ENCODE peak calls at places on chromosomes 16 and 17, in four cellular contexts. U is brain microvascular endothelial cell, I is PC-9, N is colonic mucosa. Z is an unnamed sample.

GRCh38 chr17:683499-684254 is 31.0 kb downstream of the VPS53 start:
- DNase-seq in U (peak), I (no peak), N (no peak), Z (no peak)

GRCh38 chr17:13544292-13544691 is 57.4 kb downstream of the HS3ST3A1 start:
- DNase-seq in U (peak), N (no peak), I (no peak), Z (peak)

GRCh38 chr17:76267051-76267576 is 2.0 kb downstream of the UBALD2 start:
- DNase-seq in N (no peak), U (no peak), I (no peak), Z (no peak)

GRCh38 chr17:7824021-7824924 is 9.7 kb upstream of the KDM6B start:
- DNase-seq in N (no peak), U (no peak), I (no peak), Z (no peak)

GRCh38 chr17:48522031-48522593 is 8.7 kb downstream of the HOXB1 start:
- DNase-seq in U (no peak), N (no peak), I (peak), Z (peak)

GRCh38 chr16:2054543-2055245 is 6.9 kb downstream of the TSC2 start:
- DNase-seq in U (no peak), N (peak), I (no peak), Z (no peak)

GRCh38 chr17:2690165-2691068 is 21.1 kb downstream of the CLUH start:
- DNase-seq in U (no peak), I (no peak), N (peak), Z (no peak)

GRCh38 chr17:5526821-5527598 is 40.6 kb downstream of the MIS12 start:
- DNase-seq in N (peak), U (peak), I (peak), Z (no peak)

GRCh38 chr16:75072239-75072947 is 44.2 kb downstream of the LDHD start:
- DNase-seq in N (no peak), U (no peak), I (no peak), Z (no peak)

GRCh38 chr17:19705771-19706770 is 10.3 kb downstream of the SLC47A2 start:
- DNase-seq in U (no peak), N (no peak), I (no peak), Z (no peak)

GRCh38 chr16:1696863-1697262 is 9.1 kb upstream of the MAPK8IP3 start:
- DNase-seq in U (no peak), I (no peak), N (no peak), Z (no peak)

GRCh38 chr16:69839798-69840409 is 77.8 kb downstream of the WWP2 start:
- DNase-seq in U (no peak), N (peak), I (no peak), Z (no peak)

GRCh38 chr17:1484586-1485310 is 7.7 kb downstream of the MYO1C start:
- DNase-seq in I (peak), U (no peak), N (peak), Z (peak)

GRCh38 chr16:85306071-85306792 is 194.0 kb upstream of the CIBAR2 start:
- DNase-seq in U (peak), N (peak), I (peak), Z (no peak)

GRCh38 chr16:66150691-66151090 is 215.8 kb upstream of the CDH5 start:
- DNase-seq in I (no peak), U (no peak), N (no peak), Z (no peak)

GRCh38 chr16:85750021-85750826 is 672 bp downstream of the C16orf74 start:
- DNase-seq in N (peak), U (no peak), I (peak), Z (no peak)

GRCh38 chr16:84950906-84951305 is 60.4 kb downstream of the ZDHHC7 start:
- DNase-seq in I (no peak), U (no peak), N (no peak), Z (no peak)

GRCh38 chr17:8997994-8998628 is 23.2 kb upstream of the NTN1 start:
- DNase-seq in I (peak), U (peak), N (peak), Z (peak)

GRCh38 chr16:27644165-27644564 is 94.2 kb downstream of the KATNIP start:
- DNase-seq in U (no peak), N (no peak), I (no peak), Z (no peak)

GRCh38 chr17:8739104-8739503 is 5.5 kb downstream of the CCDC42 start:
- DNase-seq in U (no peak), N (no peak), I (no peak), Z (peak)

GRCh38 chr17:18851206-18851605 is 6.7 kb upstream of the PRPSAP2 start:
- DNase-seq in N (no peak), U (no peak), I (peak), Z (no peak)

GRCh38 chr16:60648260-60648659 is 1388.0 kb downstream of the CDH8 start:
- DNase-seq in U (no peak), I (no peak), N (no peak), Z (no peak)

GRCh38 chr16:74601131-74601871 is 5.6 kb downstream of the GLG1 start:
- DNase-seq in N (peak), I (no peak), U (no peak), Z (no peak)

GRCh38 chr16:52547001-52547833 is at the start of gene TOX3:
- DNase-seq in I (no peak), N (peak), U (no peak), Z (peak)

DNA sequence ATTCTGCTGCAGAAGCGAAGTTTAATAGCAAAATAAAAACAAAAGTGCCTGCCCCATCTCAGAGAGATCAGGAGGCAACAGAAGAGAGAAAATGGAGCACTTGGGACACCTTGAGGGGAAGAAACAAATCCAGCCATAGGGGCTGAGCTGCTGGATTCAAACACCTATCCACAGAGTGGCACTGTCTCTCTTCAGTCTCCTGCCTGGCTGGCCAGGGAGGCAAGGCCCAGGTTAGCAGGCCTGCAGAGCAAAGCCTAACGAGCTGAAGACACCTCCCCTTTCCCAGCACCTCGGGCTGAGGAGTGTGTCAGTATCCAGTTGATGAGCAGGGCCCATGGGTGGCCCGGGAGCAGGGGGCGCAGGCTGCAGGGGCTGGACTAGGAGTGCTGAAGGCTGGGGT is 8.8 kb upstream of the KRT31 start:
- DNase-seq in I (peak), U (no peak), N (no peak), Z (no peak)
- TF ChIP-seq CTCF in I (peak), U (no peak), N (no peak), Z (no peak)

GRCh38 chr17:62051053-62051452 is 14.0 kb downstream of the MED13 start:
- DNase-seq in I (no peak), U (no peak), N (no peak), Z (no peak)

GRCh38 chr17:62048262-62048661 is 16.8 kb downstream of the MED13 start:
- DNase-seq in N (no peak), U (no peak), I (no peak), Z (no peak)

GRCh38 chr17:62057696-62058095 is 7.4 kb downstream of the MED13 start:
- DNase-seq in N (no peak), U (no peak), I (no peak), Z (no peak)

GRCh38 chr17:62049299-62049698 is 15.8 kb downstream of the MED13 start:
- DNase-seq in I (no peak), N (no peak), U (no peak), Z (no peak)

GRCh38 chr17:62052765-62053338 is 12.2 kb downstream of the MED13 start:
- DNase-seq in U (no peak), N (no peak), I (no peak), Z (no peak)
- TF ChIP-seq CTCF in U (no peak), N (no peak), I (no peak), Z (no peak)

GRCh38 chr17:57535652-57536018 is 209.5 kb downstream of the CCDC182 start:
- DNase-seq in U (no peak), I (no peak), N (no peak), Z (no peak)
- TF ChIP-seq CTCF in U (no peak), I (no peak), N (no peak), Z (no peak)

GRCh38 chr16:9033125-9033830 is 58.2 kb upstream of the HAPSTR1 start:
- DNase-seq in U (peak), N (peak), I (peak), Z (no peak)
- TF ChIP-seq CTCF in U (peak), N (peak), I (peak), Z (no peak)

GRCh38 chr17:51491416-51491815 is 231.1 kb downstream of the UTP18 start:
- DNase-seq in U (no peak), I (no peak), N (no peak), Z (no peak)

GRCh38 chr17:51486091-51486490 is 225.7 kb downstream of the UTP18 start:
- DNase-seq in I (no peak), N (no peak), U (no peak), Z (no peak)

GRCh38 chr17:51486885-51487520 is 226.7 kb downstream of the UTP18 start:
- DNase-seq in N (no peak), U (no peak), I (no peak), Z (no peak)

GRCh38 chr17:51493206-51493605 is 232.9 kb downstream of the UTP18 start:
- DNase-seq in I (no peak), N (no peak), U (no peak), Z (no peak)

GRCh38 chr17:51487947-51488346 is 227.6 kb downstream of the UTP18 start:
- DNase-seq in U (no peak), I (no peak), N (no peak), Z (no peak)
- TF ChIP-seq CTCF in U (no peak), I (peak), N (no peak), Z (no peak)